ENCODE peak calls at places on chromosomes 12 and 14, in five cellular contexts. A is fibroblast of lung, H is A549, M is cardiac muscle cell, T is ascending aorta. V is an unnamed sample.

GRCh38 chr12:26242683-26243082 is 47.3 kb downstream of the SSPN start:
- DNase-seq in A (no peak), H (no peak), M (no peak), T (no peak), V (no peak)

GRCh38 chr14:68792830-68793733 is at the start of gene ZFP36L1:
- DNase-seq in A (peak; percentile 94), H (peak; percentile 97), M (peak; percentile 92), T (peak; percentile 83), V (peak; percentile 85)

GRCh38 chr12:5140190-5140589 is 96.5 kb downstream of the KCNA5 start:
- DNase-seq in A (no peak), H (no peak), M (no peak), T (no peak), V (no peak)

GRCh38 chr12:89212339-89212771 is 139.9 kb downstream of the DUSP6 start:
- DNase-seq in A (no peak), H (no peak), M (no peak), T (no peak), V (no peak)

GRCh38 chr14:102508410-102508773 is 1.2 kb downstream of the ANKRD9 start:
- DNase-seq in A (no peak), H (peak; percentile 65), M (no peak), T (no peak), V (no peak)

GRCh38 chr14:21039059-21039422 is 3.1 kb upstream of the RNASE7 start:
- DNase-seq in A (peak; percentile 61), H (no peak), M (peak; percentile 65), T (no peak), V (no peak)

GRCh38 chr14:55514819-55515470 is 65.1 kb upstream of the KTN1 start:
- DNase-seq in A (peak; percentile 87), H (no peak), M (no peak), T (no peak), V (peak; percentile 32)

GRCh38 chr12:3149505-3150307 is 72.5 kb downstream of the TSPAN9 start:
- DNase-seq in A (no peak), H (no peak), M (no peak), T (no peak), V (no peak)

GRCh38 chr14:23468704-23469126 is 788 bp upstream of the NGDN start:
- DNase-seq in A (no peak), H (no peak), M (no peak), T (no peak), V (no peak)

GRCh38 chr14:94797887-94798286 is 28.0 kb upstream of the GSC start:
- DNase-seq in A (no peak), H (no peak), M (no peak), T (no peak), V (no peak)

GRCh38 chr14:34632451-34632850 is 2.5 kb upstream of the SNX6 start:
- DNase-seq in A (no peak), H (no peak), M (no peak), T (no peak), V (no peak)

GRCh38 chr12:121240484-121241202 is 30.7 kb downstream of the P2RX4 start:
- DNase-seq in A (peak; percentile 8), H (no peak), M (no peak), T (peak; percentile 51), V (peak; percentile 25)

GRCh38 chr14:74258705-74259035 is 19.4 kb downstream of the VSX2 start:
- DNase-seq in A (no peak), H (no peak), M (no peak), T (no peak), V (no peak)

GRCh38 chr14:74259513-74259912 is 20.3 kb downstream of the VSX2 start:
- DNase-seq in A (no peak), H (no peak), M (no peak), T (no peak), V (no peak)

GRCh38 chr14:74260525-74261233 is 21.4 kb downstream of the VSX2 start:
- DNase-seq in A (no peak), H (no peak), M (no peak), T (no peak), V (no peak)

GRCh38 chr14:74257078-74257987 is 18.1 kb downstream of the VSX2 start:
- DNase-seq in A (no peak), H (peak; percentile 30), M (peak; percentile 63), T (no peak), V (no peak)

DNA sequence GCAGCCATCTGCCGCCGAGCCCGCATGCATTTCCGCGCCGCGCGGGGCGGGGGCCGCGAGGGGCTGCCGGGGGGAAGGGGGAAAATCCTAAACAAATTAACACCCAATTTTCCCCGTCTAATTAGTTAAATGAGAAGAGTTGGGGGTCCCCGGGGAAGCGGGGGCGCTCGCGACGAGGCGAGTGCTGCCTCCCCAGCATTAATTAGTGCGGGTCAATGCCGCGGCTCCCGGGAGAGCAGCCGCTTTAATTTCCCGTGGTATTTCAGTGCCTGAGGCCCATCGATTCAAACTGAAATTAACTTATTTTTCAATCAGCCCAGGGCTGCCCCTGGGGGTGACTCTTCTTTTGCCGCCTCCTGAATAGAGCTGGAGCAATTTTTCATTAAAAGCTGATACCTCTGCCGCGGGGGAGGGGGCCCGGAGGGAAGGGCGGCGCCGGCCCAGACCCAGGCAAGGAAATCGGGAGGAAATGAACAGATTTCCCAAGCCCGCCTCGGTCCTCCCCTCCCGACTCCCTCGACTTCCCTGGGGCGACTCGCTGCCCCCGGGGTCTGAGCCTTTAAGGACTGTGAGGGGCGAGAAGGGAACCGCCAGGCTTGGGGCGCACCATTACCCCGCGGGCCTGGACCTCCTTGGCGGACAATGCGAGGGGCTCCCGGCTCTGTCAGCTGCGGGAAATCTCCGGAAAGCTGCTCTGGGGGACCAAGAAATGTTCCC is 18.9 kb downstream of the VSX2 start:
- DNase-seq in A (no peak), H (no peak), M (no peak), T (no peak), V (no peak)
- H3K4me3 ChIP-seq in A (peak overlapping the region; percentile 64), H (peak overlapping the region; percentile 67), M (peak overlapping the region; percentile 47), T (peak overlapping the region; percentile 81), V (peak overlapping the region; percentile 55)

DNA sequence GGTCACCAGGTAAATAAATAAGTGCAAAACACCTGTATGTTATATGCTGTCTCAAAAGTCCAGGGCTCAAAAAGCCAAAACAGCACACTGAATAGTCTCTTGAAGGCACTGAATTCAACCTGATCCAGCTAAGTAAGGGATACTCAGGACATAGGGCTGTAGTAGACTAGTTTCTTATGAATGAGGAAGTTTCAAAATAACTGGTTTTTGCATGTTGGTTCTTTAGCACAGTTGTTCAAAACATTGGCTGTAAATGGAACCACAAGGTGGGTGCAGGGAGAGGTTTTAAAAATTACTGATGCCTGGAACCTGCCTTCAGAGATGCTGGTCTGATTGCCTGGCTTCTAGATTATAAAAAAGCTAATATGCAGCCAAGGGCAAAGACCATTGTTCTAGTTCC is 34.1 kb downstream of the NDUFA12 start:
- DNase-seq in A (no peak), H (no peak), M (no peak), T (no peak), V (no peak)
- H3K27ac ChIP-seq in A (no peak overlapping the region), H (no peak overlapping the region), M (no peak overlapping the region), T (no peak overlapping the region), V (no peak overlapping the region)

GRCh38 chr14:28758253-28758915 is 8.2 kb upstream of the FOXG1 start:
- DNase-seq in A (no peak), H (no peak), M (no peak), T (no peak), V (no peak)

GRCh38 chr14:28755198-28755794 is 11.3 kb upstream of the FOXG1 start:
- DNase-seq in A (no peak), H (no peak), M (no peak), T (no peak), V (no peak)

GRCh38 chr14:28755930-28756895 is 10.4 kb upstream of the FOXG1 start:
- DNase-seq in A (no peak), H (no peak), M (no peak), T (no peak), V (no peak)

GRCh38 chr14:28757790-28758189 is 8.8 kb upstream of the FOXG1 start:
- DNase-seq in A (no peak), H (no peak), M (no peak), T (no peak), V (no peak)

DNA sequence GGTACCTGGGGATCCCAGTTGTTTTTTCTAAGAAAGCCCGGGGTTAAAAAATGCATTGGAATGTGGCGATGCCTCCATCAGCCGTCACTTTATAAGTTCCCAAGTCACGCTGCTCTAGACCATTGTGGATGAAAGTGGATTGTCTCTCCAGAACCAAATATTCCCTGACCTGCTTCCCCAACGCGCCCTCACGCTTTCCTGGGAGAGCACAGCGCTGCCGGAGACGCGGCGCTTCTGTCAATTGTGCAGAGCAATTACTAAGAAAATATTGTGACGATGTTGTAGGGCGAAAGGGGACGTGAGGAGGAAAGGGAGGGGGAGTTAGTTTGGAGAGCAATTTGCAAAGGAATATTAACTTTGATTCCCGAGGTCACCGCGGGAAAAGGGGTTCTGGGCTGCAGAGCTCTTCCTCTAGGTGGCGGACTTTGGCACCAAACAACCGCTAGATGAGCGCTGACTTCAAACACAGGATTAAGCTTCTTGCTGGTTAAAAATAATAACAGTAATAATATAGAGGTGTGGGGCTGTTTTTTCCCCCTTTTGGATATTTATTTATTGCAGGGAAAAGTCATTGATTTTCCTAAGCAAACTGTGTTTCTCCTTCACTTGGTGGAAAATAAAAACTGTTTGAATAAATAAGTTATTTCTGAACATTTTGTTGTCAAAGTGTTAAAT is 9.6 kb upstream of the FOXG1 start:
- DNase-seq in A (peak; percentile 56), H (peak; percentile 48), M (peak; percentile 64), T (no peak), V (peak; percentile 14)
- H3K4me3 ChIP-seq in A (no peak overlapping the region), H (no peak overlapping the region), M (peak overlapping the region; percentile 8), T (no peak overlapping the region), V (no peak overlapping the region)

DNA sequence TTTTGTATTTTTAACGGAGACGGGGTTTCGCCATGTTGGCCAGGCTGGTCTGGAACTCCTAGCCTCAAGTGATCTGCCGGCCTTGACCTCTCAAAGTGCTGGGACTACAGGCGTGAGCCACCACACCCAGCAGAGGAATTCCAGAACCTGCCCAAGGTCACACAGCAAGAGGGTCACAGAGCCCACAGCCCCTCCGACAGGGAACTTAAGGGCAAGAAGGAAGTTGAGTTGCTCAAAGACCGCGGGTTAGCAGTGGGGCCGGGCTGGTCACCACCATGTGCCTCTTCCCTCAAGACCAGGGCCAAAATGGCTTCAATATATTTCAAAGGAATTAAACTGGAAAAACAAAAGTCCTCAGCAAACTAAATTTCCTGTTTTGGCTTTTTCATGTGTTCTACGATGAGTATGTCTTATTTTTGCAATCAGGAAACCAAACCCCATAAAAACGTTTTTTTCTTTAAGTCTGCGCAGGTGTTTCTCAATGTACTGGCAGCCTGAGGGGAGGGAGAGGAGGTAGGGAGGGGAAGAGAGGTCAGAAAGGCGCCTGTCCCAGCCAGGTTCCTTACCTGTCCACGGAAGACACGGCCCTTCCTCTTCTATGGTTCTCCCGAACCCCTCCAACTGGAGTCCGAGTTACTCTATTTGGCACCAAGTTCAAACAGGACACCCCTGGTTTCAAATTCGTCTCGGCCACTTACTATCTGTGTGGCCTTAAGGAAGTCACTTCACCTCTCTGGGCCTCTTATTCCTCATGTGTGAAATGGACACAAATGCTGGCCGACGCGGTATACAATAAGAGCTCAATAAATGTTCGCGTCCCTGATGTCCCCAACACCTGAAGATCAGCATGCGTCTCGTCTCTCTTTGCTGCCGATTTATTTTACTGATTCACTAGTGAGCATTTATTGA is 778 bp downstream of the SLC8B1 start:
- DNase-seq in A (no peak), H (no peak), M (no peak), T (no peak), V (no peak)
- H3K27ac ChIP-seq in A (peak overlapping the region; percentile 46), H (peak overlapping the region; percentile 57), M (no peak overlapping the region), T (peak overlapping the region; percentile 78), V (no peak overlapping the region)

V was measured in brain microvascular endothelial cell.